ENCODE peak calls at places on chromosomes 2 and 18, in seven cellular contexts. C is activated T-helper 1 cell treated with anti-CD3 and anti-CD28 coated beads, Interleukin-2, amount 50 U/mL, for 16 hours; B is SJSA1; X is HuH-7.5; J is ELR; F is activated CD4-positive, alpha-beta T cell treated with anti-CD3 and anti-CD28 coated beads for 48 hours; I is activated CD4-positive, alpha-beta memory T cell treated with anti-CD3 and anti-CD28 coated beads for 36 hours. Z is an unnamed sample.

GRCh38 chr2:1677833-1678165 is 66.5 kb downstream of the PXDN start:
- DNase-seq in C (no peak), B (no peak), X (no peak), J (no peak), F (no peak), I (no peak), Z (no peak)

GRCh38 chr2:146992466-146992865 is 852.4 kb upstream of the ACVR2A start:
- DNase-seq in C (no peak), B (no peak), X (no peak), J (peak; percentile 5), F (no peak), I (no peak), Z (no peak)

GRCh38 chr18:5294113-5294617 is 1.4 kb downstream of the ZBTB14 start:
- DNase-seq in C (peak; percentile 25), B (no peak), X (peak; percentile 25), J (peak; percentile 14), F (peak; percentile 66), I (peak; percentile 80), Z (peak; percentile 39)

GRCh38 chr2:240790370-240791210 is 29.4 kb downstream of the KIF1A start:
- DNase-seq in C (no peak), B (no peak), X (no peak), J (no peak), F (no peak), I (no peak), Z (no peak)

GRCh38 chr2:162298669-162299335 is 19.7 kb downstream of the IFIH1 start:
- DNase-seq in C (no peak), B (no peak), X (no peak), J (no peak), F (no peak), I (no peak), Z (no peak)

GRCh38 chr2:3692375-3692774 is 11.0 kb upstream of the DCDC2C start:
- DNase-seq in C (no peak), B (no peak), X (peak; percentile 22), J (peak; percentile 21), F (no peak), I (no peak), Z (no peak)

GRCh38 chr2:46171996-46172546 is 125.1 kb upstream of the EPAS1 start:
- DNase-seq in C (no peak), B (no peak), X (no peak), J (peak; percentile 32), F (no peak), I (no peak), Z (no peak)

GRCh38 chr2:170485254-170485653 is 229.9 kb upstream of the SP5 start:
- DNase-seq in C (no peak), B (no peak), X (peak; percentile 40), J (no peak), F (no peak), I (no peak), Z (no peak)

GRCh38 chr2:30371772-30372373 is 75.2 kb upstream of the LCLAT1 start:
- DNase-seq in C (no peak), B (no peak), X (no peak), J (no peak), F (no peak), I (peak; percentile 59), Z (peak; percentile 48)

GRCh38 chr2:84388133-84388532 is 70.9 kb downstream of the SUCLG1 start:
- DNase-seq in C (no peak), B (no peak), X (no peak), J (peak; percentile 17), F (no peak), I (no peak), Z (no peak)

GRCh38 chr18:27713037-27713726 is 463.7 kb downstream of the CDH2 start:
- DNase-seq in C (no peak), B (peak; percentile 60), X (no peak), J (no peak), F (no peak), I (no peak), Z (no peak)

GRCh38 chr2:180016937-180017336 is 9.8 kb upstream of the CWC22 start:
- DNase-seq in C (no peak), B (no peak), X (no peak), J (no peak), F (no peak), I (no peak), Z (no peak)

GRCh38 chr18:62329676-62330454 is 4.8 kb downstream of the TNFRSF11A start:
- DNase-seq in C (no peak), B (peak; percentile 7), X (no peak), J (peak; percentile 77), F (peak; percentile 66), I (peak; percentile 62), Z (no peak)

GRCh38 chr2:96143848-96144480 is 1.3 kb downstream of the DUSP2 start:
- DNase-seq in C (no peak), B (no peak), X (peak; percentile 65), J (no peak), F (peak; percentile 61), I (peak; percentile 51), Z (no peak)

GRCh38 chr2:133561045-133561852 is 7.0 kb downstream of the NCKAP5 start:
- DNase-seq in C (no peak), B (peak; percentile 52), X (no peak), J (peak; percentile 81), F (no peak), I (no peak), Z (no peak)

GRCh38 chr2:53075760-53076159 is 691.8 kb upstream of the CHAC2 start:
- DNase-seq in C (no peak), B (no peak), X (no peak), J (no peak), F (no peak), I (no peak), Z (no peak)

GRCh38 chr2:42547446-42548295 is 20.8 kb upstream of the MTA3 start:
- DNase-seq in C (no peak), B (no peak), X (no peak), J (no peak), F (no peak), I (no peak), Z (no peak)

GRCh38 chr2:119004602-119005001 is 62.6 kb downstream of the MARCO start:
- DNase-seq in C (no peak), B (no peak), X (no peak), J (no peak), F (no peak), I (no peak), Z (no peak)

GRCh38 chr2:46306988-46307655 is 9.9 kb downstream of the EPAS1 start:
- DNase-seq in C (no peak), B (no peak), X (no peak), J (no peak), F (no peak), I (no peak), Z (no peak)

GRCh38 chr2:234081970-234082822 is 31.7 kb downstream of the SPP2 start:
- DNase-seq in C (no peak), B (no peak), X (no peak), J (no peak), F (no peak), I (no peak), Z (peak; percentile 76)

GRCh38 chr2:16925145-16925544 is 259.5 kb upstream of the CYRIA start:
- DNase-seq in C (no peak), B (no peak), X (no peak), J (no peak), F (no peak), I (no peak), Z (no peak)

GRCh38 chr2:216984937-216985336 is 125.1 kb upstream of the TNP1 start:
- DNase-seq in C (no peak), B (no peak), X (no peak), J (no peak), F (no peak), I (no peak), Z (no peak)

GRCh38 chr2:237280235-237280634 is 133.7 kb downstream of the COL6A3 start:
- DNase-seq in C (no peak), B (peak; percentile 98), X (no peak), J (peak; percentile 99), F (no peak), I (no peak), Z (no peak)

GRCh38 chr2:40384714-40385113 is 67.2 kb downstream of the SLC8A1 start:
- DNase-seq in C (no peak), B (no peak), X (no peak), J (peak; percentile 73), F (no peak), I (no peak), Z (no peak)

GRCh38 chr2:2109186-2109585 is 221.9 kb downstream of the MYT1L start:
- DNase-seq in C (no peak), B (no peak), X (no peak), J (no peak), F (no peak), I (no peak), Z (no peak)

GRCh38 chr2:231174211-231174651 is 24.2 kb upstream of the ARMC9 start:
- DNase-seq in C (no peak), B (no peak), X (no peak), J (no peak), F (no peak), I (no peak), Z (no peak)

GRCh38 chr2:26740346-26740745 is 23.7 kb upstream of the SLC35F6 start:
- DNase-seq in C (no peak), B (no peak), X (no peak), J (no peak), F (no peak), I (no peak), Z (no peak)

GRCh38 chr2:120436885-120437603 is 91.1 kb downstream of the INHBB start:
- DNase-seq in C (no peak), B (peak; percentile 33), X (peak; percentile 86), J (peak; percentile 61), F (peak; percentile 46), I (peak; percentile 34), Z (no peak)

GRCh38 chr2:200861617-200862016 is 2.8 kb downstream of the CLK1 start:
- DNase-seq in C (no peak), B (peak; percentile 15), X (no peak), J (no peak), F (no peak), I (no peak), Z (no peak)